ENCODE peak calls at places on chromosome 20, in eight cellular contexts. K, Q, O, M, J, G, N and C are unnamed samples.

GRCh38 chr20:8796088-8796665 is 272.7 kb upstream of the PLCB4 start:
- DNase-seq in K (no peak), Q (no peak), O (no peak), M (no peak), J (no peak), G (no peak), N (peak; percentile 26), C (no peak)

GRCh38 chr20:26209171-26209941 is 512.7 kb upstream of the ZNF337 start:
- DNase-seq in K (no peak), Q (no peak), O (peak; percentile 9), M (peak; percentile 21), J (no peak), G (peak; percentile 64), N (peak; percentile 11), C (peak; percentile 80)

GRCh38 chr20:57335392-57335791 is 5.8 kb downstream of the SPO11 start:
- DNase-seq in K (no peak), Q (no peak), O (peak; percentile 10), M (no peak), J (no peak), G (no peak), N (no peak), C (no peak)

GRCh38 chr20:45341939-45342862 is 6.0 kb downstream of the SDC4 start:
- DNase-seq in K (peak; percentile 73), Q (peak; percentile 71), O (peak; percentile 62), M (no peak), J (peak; percentile 86), G (peak; percentile 72), N (peak; percentile 74), C (peak; percentile 78)

GRCh38 chr20:50026746-50027575 is 44.2 kb downstream of the SNAI1 start:
- DNase-seq in K (no peak), Q (no peak), O (no peak), M (no peak), J (no peak), G (no peak), N (peak; percentile 15), C (no peak)

GRCh38 chr20:22905667-22906066 is 129.4 kb upstream of the SSTR4 start:
- DNase-seq in K (peak; percentile 40), Q (no peak), O (no peak), M (no peak), J (no peak), G (no peak), N (no peak), C (no peak)

GRCh38 chr20:4225778-4226177 is 210.4 kb upstream of the RNF24 start:
- DNase-seq in K (no peak), Q (no peak), O (peak; percentile 71), M (no peak), J (peak; percentile 65), G (no peak), N (peak; percentile 98), C (no peak)

GRCh38 chr20:33798444-33798843 is 12.7 kb upstream of the CHMP4B start:
- DNase-seq in K (no peak), Q (peak; percentile 55), O (no peak), M (no peak), J (no peak), G (no peak), N (no peak), C (no peak)

GRCh38 chr20:63103402-63104311 is 96.9 kb upstream of the BHLHE23 start:
- DNase-seq in K (no peak), Q (peak; percentile 19), O (no peak), M (peak; percentile 43), J (no peak), G (peak; percentile 28), N (peak; percentile 3), C (peak; percentile 36)

GRCh38 chr20:23039136-23039875 is 4.2 kb downstream of the SSTR4 start:
- DNase-seq in K (no peak), Q (no peak), O (no peak), M (no peak), J (no peak), G (no peak), N (no peak), C (no peak)

GRCh38 chr20:37728635-37728983 is 34.8 kb downstream of the CTNNBL1 start:
- DNase-seq in K (no peak), Q (no peak), O (no peak), M (no peak), J (no peak), G (no peak), N (no peak), C (no peak)

GRCh38 chr20:2756056-2756611 is 44.3 kb downstream of the CPXM1 start:
- DNase-seq in K (no peak), Q (no peak), O (no peak), M (no peak), J (no peak), G (no peak), N (peak; percentile 51), C (no peak)

GRCh38 chr20:43778375-43778774 is 51.6 kb upstream of the GTSF1L start:
- DNase-seq in K (no peak), Q (no peak), O (no peak), M (no peak), J (no peak), G (no peak), N (no peak), C (no peak)

GRCh38 chr20:43776691-43777090 is 49.9 kb upstream of the GTSF1L start:
- DNase-seq in K (no peak), Q (no peak), O (no peak), M (no peak), J (no peak), G (no peak), N (peak; percentile 8), C (no peak)

GRCh38 chr20:43771791-43772190 is 45.0 kb upstream of the GTSF1L start:
- DNase-seq in K (no peak), Q (no peak), O (no peak), M (no peak), J (no peak), G (no peak), N (no peak), C (no peak)

GRCh38 chr20:43770342-43770741 is 43.5 kb upstream of the GTSF1L start:
- DNase-seq in K (no peak), Q (no peak), O (no peak), M (no peak), J (no peak), G (no peak), N (no peak), C (no peak)

GRCh38 chr20:43774754-43775153 is 48.0 kb upstream of the GTSF1L start:
- DNase-seq in K (no peak), Q (no peak), O (no peak), M (no peak), J (no peak), G (no peak), N (no peak), C (no peak)
- H3K36me3 ChIP-seq in K (no peaks in the 10 kb centered on the region), Q (no peaks in the 10 kb centered on the region), O (no peaks in the 10 kb centered on the region), M (no peaks in the 10 kb centered on the region), J (no peaks in the 10 kb centered on the region), G (no peaks in the 10 kb centered on the region), N (no peaks in the 10 kb centered on the region), C (no peaks in the 10 kb centered on the region)

DNA sequence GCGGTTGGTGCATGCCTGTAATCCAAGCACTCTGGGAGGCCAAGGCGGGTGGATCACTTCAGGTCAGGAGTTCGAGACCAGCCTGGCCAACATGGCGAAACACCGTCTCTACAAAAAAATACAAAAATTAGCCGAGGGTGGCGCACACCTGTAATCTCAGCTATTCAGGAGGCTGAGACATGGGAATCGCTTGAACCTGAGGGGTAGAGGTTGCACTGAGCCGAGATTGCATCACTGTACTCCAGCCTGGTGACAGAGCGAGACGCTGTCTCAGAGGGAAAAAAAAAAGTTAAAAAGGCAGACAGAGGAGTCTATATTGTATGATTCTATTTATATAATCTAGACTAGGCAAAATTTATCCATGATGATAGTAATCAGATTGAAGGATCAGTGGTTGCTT is 27.3 kb upstream of the PLCG1 start:
- DNase-seq in K (no peak), Q (no peak), O (no peak), M (no peak), J (no peak), G (no peak), N (no peak), C (no peak)
- H3K36me3 ChIP-seq in K (peaks cover 71% of the 10 kb centered on the region), Q (no peaks in the 10 kb centered on the region), O (peaks cover 31% of the 10 kb centered on the region), M (peaks cover 71% of the 10 kb centered on the region), J (no peaks in the 10 kb centered on the region), G (peaks cover 14% of the 10 kb centered on the region), N (peaks cover 45% of the 10 kb centered on the region), C (peaks cover 92% of the 10 kb centered on the region)

GRCh38 chr20:62002882-62003480 is 62.7 kb downstream of the TAF4 start:
- DNase-seq in K (no peak), Q (no peak), O (no peak), M (no peak), J (no peak), G (no peak), N (no peak), C (no peak)

GRCh38 chr20:62003567-62004405 is 61.9 kb downstream of the TAF4 start:
- DNase-seq in K (no peak), Q (no peak), O (no peak), M (no peak), J (no peak), G (no peak), N (no peak), C (peak; percentile 61)

GRCh38 chr20:61998343-61999121 is 67.1 kb downstream of the TAF4 start:
- DNase-seq in K (no peak), Q (no peak), O (no peak), M (no peak), J (no peak), G (no peak), N (no peak), C (no peak)

GRCh38 chr20:61997891-61998290 is 67.8 kb downstream of the TAF4 start:
- DNase-seq in K (no peak), Q (no peak), O (no peak), M (no peak), J (no peak), G (no peak), N (no peak), C (no peak)

DNA sequence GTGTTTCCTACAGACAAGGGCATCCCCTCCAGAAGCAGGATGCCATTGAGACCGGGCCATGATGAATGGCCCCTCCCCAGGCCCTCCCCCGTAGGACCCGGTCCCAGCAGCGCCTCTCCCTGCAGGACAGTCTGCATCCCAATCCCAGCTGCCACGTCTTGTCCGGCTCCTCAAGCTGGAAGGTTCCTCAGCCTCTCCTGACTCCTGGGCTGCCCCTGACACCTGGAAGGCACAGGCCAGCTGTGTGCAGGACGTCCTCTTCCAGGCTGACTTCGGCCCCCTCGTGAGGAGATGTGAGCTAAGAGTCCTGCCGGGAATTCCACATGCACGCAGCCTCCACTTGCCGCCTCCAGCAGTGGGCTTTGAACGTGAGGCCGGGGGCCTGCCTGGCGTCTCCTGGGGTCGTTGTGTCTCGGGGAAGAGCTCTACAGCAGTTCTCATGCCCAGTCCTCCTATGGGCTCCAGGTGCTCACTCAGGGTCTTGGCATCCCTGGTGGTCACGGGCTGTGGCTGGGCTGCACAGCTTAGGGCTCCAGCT is 64.4 kb downstream of the TAF4 start:
- DNase-seq in K (no peak), Q (no peak), O (no peak), M (no peak), J (no peak), G (no peak), N (no peak), C (no peak)
- H3K36me3 ChIP-seq in K (peaks cover 98% of the 10 kb centered on the region), Q (peaks cover 6% of the 10 kb centered on the region), O (peaks cover 2% of the 10 kb centered on the region), M (peaks cover 80% of the 10 kb centered on the region), J (no peaks in the 10 kb centered on the region), G (peaks cover 30% of the 10 kb centered on the region), N (peaks cover 63% of the 10 kb centered on the region), C (no peaks in the 10 kb centered on the region)

DNA sequence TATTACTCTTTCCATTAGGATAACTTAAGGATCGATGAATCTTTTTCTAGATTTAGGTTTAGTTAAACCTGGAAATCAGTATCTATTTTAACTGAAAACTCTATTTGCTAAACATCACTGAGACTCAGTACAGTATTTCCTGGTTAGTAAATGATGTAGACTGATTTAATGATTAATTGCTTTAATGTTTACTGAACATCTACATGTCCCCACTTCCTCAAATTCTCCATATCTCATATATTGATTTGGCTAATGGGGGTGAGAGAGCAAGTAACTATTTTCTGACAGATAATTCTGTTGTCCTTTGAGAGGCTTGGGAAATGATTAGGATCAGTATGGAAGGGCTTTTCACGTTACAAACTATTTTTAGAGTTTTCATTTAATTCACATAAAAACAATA is 10.3 kb downstream of the MKKS start:
- DNase-seq in K (no peak), Q (no peak), O (no peak), M (no peak), J (no peak), G (no peak), N (no peak), C (no peak)
- H3K36me3 ChIP-seq in K (peaks cover 15% of the 10 kb centered on the region), Q (no peaks in the 10 kb centered on the region), O (peaks cover 6% of the 10 kb centered on the region), M (peaks cover 14% of the 10 kb centered on the region), J (no peaks in the 10 kb centered on the region), G (peaks cover 2% of the 10 kb centered on the region), N (no peaks in the 10 kb centered on the region), C (peaks cover 13% of the 10 kb centered on the region)